ENCODE peak calls at places on chromosomes 6 and 20, in seven cellular contexts. M, V, D, X, T, N and P are unnamed samples.

GRCh38 chr6:155444952-155445903 is 10.4 kb downstream of the NOX3 start:
- DNase-seq in M (no peak), V (no peak), D (no peak), X (no peak), T (no peak), N (no peak), P (no peak)

GRCh38 chr6:151240861-151241642 is 1.3 kb downstream of the AKAP12 start:
- DNase-seq in M (peak), V (peak), D (peak), X (peak), T (no peak), N (no peak), P (peak)

GRCh38 chr6:112282217-112282616 is 27.9 kb upstream of the LAMA4 start:
- DNase-seq in M (peak), V (no peak), D (peak), X (no peak), T (no peak), N (no peak), P (peak)

GRCh38 chr6:13617066-13617465 is 1.9 kb downstream of the NOL7 start:
- DNase-seq in M (no peak), V (no peak), D (no peak), X (no peak), T (no peak), N (no peak), P (no peak)

GRCh38 chr6:166580076-166581050 is 6.1 kb downstream of the RAMACL start:
- DNase-seq in M (no peak), V (no peak), D (no peak), X (no peak), T (no peak), N (no peak), P (no peak)

GRCh38 chr20:63186528-63187316 is 29.2 kb downstream of the YTHDF1 start:
- DNase-seq in M (peak), V (no peak), D (no peak), X (no peak), T (no peak), N (no peak), P (no peak)

GRCh38 chr6:165869526-165869925 is 206.5 kb upstream of the PDE10A start:
- DNase-seq in M (no peak), V (no peak), D (no peak), X (no peak), T (no peak), N (no peak), P (no peak)

GRCh38 chr6:43923376-43924221 is 153.6 kb downstream of the VEGFA start:
- DNase-seq in M (peak), V (no peak), D (no peak), X (no peak), T (no peak), N (no peak), P (no peak)

GRCh38 chr6:118391086-118391485 is 157.0 kb upstream of the PLN start:
- DNase-seq in M (no peak), V (no peak), D (no peak), X (no peak), T (no peak), N (no peak), P (no peak)

GRCh38 chr6:157046776-157047175 is 269.6 kb downstream of the ARID1B start:
- DNase-seq in M (no peak), V (no peak), D (no peak), X (no peak), T (no peak), N (no peak), P (no peak)

GRCh38 chr6:37536462-37537225 is 37.0 kb upstream of the CCDC167 start:
- DNase-seq in M (no peak), V (no peak), D (peak), X (no peak), T (no peak), N (no peak), P (no peak)

GRCh38 chr6:91716361-91716760 is 1129.5 kb upstream of the MAP3K7 start:
- DNase-seq in M (no peak), V (no peak), D (no peak), X (no peak), T (no peak), N (no peak), P (no peak)

GRCh38 chr20:23445596-23446217 is 6.2 kb downstream of the CSTL1 start:
- DNase-seq in M (peak), V (no peak), D (no peak), X (no peak), T (no peak), N (no peak), P (no peak)